ENCODE peak calls at places on chromosomes 7 and 10, in ten cellular contexts. F is tibial artery; V is COR-L47; B is activated naive CD4-positive, alpha-beta T cell treated with Interleukin-2 at 50 U/mL for 16 hours; L is NCI-H1105; A is Calu3; M is germinal center; I is EH; H is H7; Q is activated CD4-positive, alpha-beta T cell treated with anti-CD3 and anti-CD28 coated beads for 24 hours. U is an unnamed sample.

GRCh38 chr10:119826777-119827176 is 45.9 kb downstream of the MCMBP start:
- DNase-seq in F (no peak), V (no peak), B (no peak), L (no peak), A (no peak), M (no peak), I (peak; percentile 45), H (no peak), Q (no peak), U (no peak)

GRCh38 chr10:117699436-117700075 is 157.0 kb downstream of the EMX2 start:
- DNase-seq in F (no peak), V (no peak), B (no peak), L (no peak), A (no peak), M (no peak), I (no peak), H (no peak), Q (no peak), U (no peak)

GRCh38 chr7:41188163-41189130 is 514.4 kb downstream of the INHBA start:
- DNase-seq in F (no peak), V (no peak), B (no peak), L (no peak), A (peak; percentile 30), M (no peak), I (peak; percentile 92), H (no peak), Q (no peak), U (no peak)

GRCh38 chr7:69659964-69660363 is 61.7 kb downstream of the AUTS2 start:
- DNase-seq in F (no peak), V (no peak), B (no peak), L (no peak), A (no peak), M (no peak), I (no peak), H (no peak), Q (no peak), U (no peak)

GRCh38 chr10:91694170-91694794 is 61.4 kb upstream of the PPP1R3C start:
- DNase-seq in F (no peak), V (no peak), B (no peak), L (no peak), A (peak; percentile 25), M (peak; percentile 40), I (peak; percentile 56), H (peak; percentile 59), Q (no peak), U (peak; percentile 18)

GRCh38 chr10:96366508-96366907 is 7.7 kb upstream of the OPALIN start:
- DNase-seq in F (no peak), V (no peak), B (no peak), L (no peak), A (no peak), M (no peak), I (peak; percentile 53), H (no peak), Q (no peak), U (no peak)

GRCh38 chr10:129713659-129714265 is 246.7 kb downstream of the MGMT start:
- DNase-seq in F (no peak), V (no peak), B (no peak), L (no peak), A (no peak), M (no peak), I (no peak), H (no peak), Q (no peak), U (no peak)

GRCh38 chr7:39088730-39089129 is 111.0 kb downstream of the POU6F2 start:
- DNase-seq in F (no peak), V (no peak), B (no peak), L (no peak), A (no peak), M (no peak), I (no peak), H (no peak), Q (no peak), U (peak; percentile 30)

GRCh38 chr7:158609313-158609974 is 21.8 kb upstream of the PTPRN2 start:
- DNase-seq in F (no peak), V (no peak), B (no peak), L (no peak), A (no peak), M (no peak), I (no peak), H (no peak), Q (no peak), U (no peak)

GRCh38 chr7:155844019-155844453 is 31.8 kb upstream of the SHH start:
- DNase-seq in F (no peak), V (no peak), B (no peak), L (no peak), A (peak; percentile 96), M (no peak), I (no peak), H (peak; percentile 57), Q (no peak), U (no peak)

U was measured in NCI-H1092 treated with DMSO at 0.1 percent for 48 hours.